ENCODE peak calls at places on chromosomes 12 and 14, in five cellular contexts. A is transverse colon, T is esophagus squamous epithelium, Q is H1, G is breast epithelium. J is an unnamed sample.

GRCh38 chr12:106682594-106683234 is 91.8 kb upstream of the RIC8B start:
- DNase-seq in A (no peak), G (no peak), Q (peak; percentile 28), T (no peak), J (no peak)

GRCh38 chr14:92971601-92972180 is 48.7 kb downstream of the CHGA start:
- DNase-seq in Q (no peak), G (no peak), T (no peak), A (no peak), J (no peak)

GRCh38 chr14:71324767-71325272 is 417.6 kb downstream of the PCNX1 start:
- DNase-seq in G (no peak), A (peak; percentile 37), T (no peak), Q (no peak), J (peak; percentile 34)

GRCh38 chr12:13179159-13180074 is 17.1 kb upstream of the EMP1 start:
- DNase-seq in G (peak; percentile 32), Q (peak; percentile 80), A (peak; percentile 71), T (no peak), J (peak; percentile 38)

GRCh38 chr12:50988051-50988450 is 35.7 kb downstream of the HIGD1C start:
- DNase-seq in G (no peak), Q (no peak), T (no peak), A (no peak), J (no peak)

GRCh38 chr12:118534003-118534402 is 157.6 kb downstream of the SUDS3 start:
- DNase-seq in G (no peak), T (no peak), A (no peak), Q (no peak), J (no peak)

GRCh38 chr12:50221228-50222008 is 54.2 kb upstream of the CERS5 start:
- DNase-seq in T (no peak), Q (no peak), A (no peak), G (no peak), J (no peak)

GRCh38 chr14:24876996-24877395 is 173.0 kb downstream of the STXBP6 start:
- DNase-seq in A (no peak), T (no peak), G (no peak), Q (no peak), J (no peak)

GRCh38 chr12:116934908-116935698 is 24.4 kb downstream of the FBXW8 start:
- DNase-seq in T (no peak), G (no peak), Q (no peak), A (no peak), J (no peak)

GRCh38 chr12:52380271-52380694 is 5.2 kb downstream of the KRT84 start:
- DNase-seq in Q (peak; percentile 67), T (no peak), G (peak; percentile 57), A (peak; percentile 44), J (peak; percentile 29)

GRCh38 chr14:89186850-89187376 is 230.1 kb downstream of the FOXN3 start:
- DNase-seq in G (no peak), Q (no peak), T (no peak), A (no peak), J (peak; percentile 85)

GRCh38 chr14:69771136-69771535 is 4.2 kb downstream of the SRSF5 start:
- DNase-seq in T (no peak), G (no peak), A (no peak), Q (no peak), J (peak; percentile 54)
- H3K36me3 ChIP-seq in T (peaks cover 27% of the 10 kb centered on the region), G (peaks cover 7% of the 10 kb centered on the region), A (no peaks in the 10 kb centered on the region), Q (peaks cover 83% of the 10 kb centered on the region), J (peaks cover 81% of the 10 kb centered on the region)

DNA sequence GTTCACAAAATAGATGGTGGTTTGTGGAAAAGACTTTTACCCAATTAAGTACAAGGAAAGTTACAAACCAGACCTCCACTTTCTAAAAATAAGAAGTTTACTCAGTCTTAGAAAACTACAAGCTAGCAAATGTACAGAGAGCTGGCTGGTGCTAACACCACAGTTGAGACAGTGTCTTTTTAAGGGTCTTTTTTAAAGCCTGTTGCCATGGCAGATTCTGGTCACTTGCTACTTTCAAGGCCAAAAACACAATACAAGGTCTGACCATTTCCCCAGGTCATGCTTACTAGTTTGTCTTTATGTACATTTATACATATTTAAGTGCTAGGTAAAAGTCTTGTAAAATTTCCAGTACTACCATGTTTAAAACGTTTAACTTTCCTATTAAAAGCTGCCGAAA is 2.4 kb downstream of the BTG1 start:
- DNase-seq in T (no peak), A (no peak), Q (no peak), G (no peak), J (no peak)
- TF ChIP-seq POLR2A in T (no peak), A (no peak), Q (no peak), G (no peak), J (no peak)

GRCh38 chr14:77722301-77722700 is 14.4 kb downstream of the SLIRP start:
- DNase-seq in A (no peak), T (no peak), Q (no peak), G (no peak), J (no peak)
- H3K36me3 ChIP-seq in A (no peaks in the 10 kb centered on the region), T (peaks cover 15% of the 10 kb centered on the region), Q (peaks cover 73% of the 10 kb centered on the region), G (no peaks in the 10 kb centered on the region), J (peaks cover 96% of the 10 kb centered on the region)

DNA sequence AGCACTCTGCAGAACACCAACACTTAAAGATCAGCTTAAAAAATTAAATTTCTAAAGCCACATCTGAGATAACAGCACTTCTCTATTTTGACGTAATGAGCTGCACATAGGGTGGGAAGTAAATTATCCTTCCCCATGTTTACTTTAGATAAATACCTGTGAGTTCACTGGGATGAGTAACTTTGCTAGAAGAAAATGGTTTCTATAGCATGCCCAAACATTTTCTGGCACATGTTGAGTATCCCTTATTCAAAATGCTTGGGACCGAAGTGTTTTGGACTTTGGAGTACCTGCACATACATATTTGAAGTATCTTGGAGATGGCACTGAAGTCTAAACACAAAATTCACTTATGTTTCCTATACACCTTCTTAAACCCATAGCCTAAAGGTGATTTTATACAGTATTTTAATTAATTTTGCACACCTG is 6.6 kb downstream of the SLC38A2 start:
- DNase-seq in A (no peak), Q (no peak), T (no peak), G (no peak), J (no peak)
- TF ChIP-seq POLR2A in A (no peak), Q (no peak), T (no peak), G (no peak), J (no peak)

DNA sequence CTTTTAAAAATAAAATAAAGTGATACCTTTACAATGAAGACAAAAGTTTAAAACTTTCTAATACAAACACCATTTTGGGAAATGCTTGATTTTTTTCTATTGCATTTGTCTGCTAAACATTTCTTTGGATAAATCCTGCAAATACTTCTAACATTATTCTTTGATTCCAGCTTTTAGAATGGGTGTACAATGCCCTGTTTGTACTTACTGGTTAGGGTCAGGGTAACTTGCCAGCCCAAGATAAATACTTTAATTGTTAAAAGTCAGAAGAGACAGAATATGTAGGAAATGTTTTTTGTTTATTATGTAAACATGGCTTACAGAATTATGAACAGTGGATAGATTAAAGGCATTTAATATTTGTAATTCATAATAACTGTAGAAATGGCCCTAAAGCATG is 60.5 kb downstream of the WASHC4 start:
- DNase-seq in A (no peak), G (no peak), Q (no peak), T (no peak), J (no peak)
- H3K36me3 ChIP-seq in A (no peaks in the 10 kb centered on the region), G (peaks cover 11% of the 10 kb centered on the region), Q (peaks cover 51% of the 10 kb centered on the region), T (no peaks in the 10 kb centered on the region), J (no peaks in the 10 kb centered on the region)